ENCODE peak calls at places on chromosome 18, in four cellular contexts. F, U, X and K are unnamed samples.

GRCh38 chr18:34947711-34948125 is 93.5 kb upstream of the MAPRE2 start:
- DNase-seq in F (no peak), U (peak; percentile 73), X (no peak), K (peak; percentile 65)

GRCh38 chr18:3454365-3455089 is 4.6 kb downstream of the TGIF1 start:
- DNase-seq in F (peak; percentile 56), U (peak; percentile 79), X (peak; percentile 49), K (peak; percentile 72)

GRCh38 chr18:57621252-57621607 is 406 bp downstream of the NARS1 start:
- DNase-seq in F (no peak), U (no peak), X (no peak), K (no peak)

GRCh38 chr18:45935591-45936335 is 31.4 kb downstream of the EPG5 start:
- DNase-seq in F (no peak), U (no peak), X (no peak), K (peak; percentile 75)

GRCh38 chr18:22346342-22346967 is 71.3 kb downstream of the CTAGE1 start:
- DNase-seq in F (no peak), U (peak; percentile 69), X (no peak), K (peak; percentile 83)

GRCh38 chr18:52337286-52337685 is 2.7 kb upstream of the DCC start:
- DNase-seq in F (no peak), U (peak; percentile 70), X (no peak), K (peak; percentile 61)

GRCh38 chr18:31555971-31556747 is 35.5 kb upstream of the TTR start:
- DNase-seq in F (peak; percentile 61), U (peak; percentile 76), X (no peak), K (peak; percentile 70)

GRCh38 chr18:45167109-45167551 is 448.1 kb upstream of the SLC14A2 start:
- DNase-seq in F (no peak), U (peak; percentile 88), X (no peak), K (peak; percentile 44)

GRCh38 chr18:54647176-54647575 is 56.1 kb downstream of the DYNAP start:
- DNase-seq in F (peak; percentile 11), U (peak; percentile 13), X (peak; percentile 38), K (peak; percentile 4)

GRCh38 chr18:715626-716025 is 3.2 kb upstream of the ENOSF1 start:
- DNase-seq in F (no peak), U (no peak), X (no peak), K (peak; percentile 82)

GRCh38 chr18:41170346-41170745 is 784.7 kb upstream of the PIK3C3 start:
- DNase-seq in F (no peak), U (peak; percentile 24), X (no peak), K (peak; percentile 27)

GRCh38 chr18:5543036-5543671 is 643 bp downstream of the EPB41L3 start:
- DNase-seq in F (peak; percentile 32), U (no peak), X (peak; percentile 55), K (no peak)

GRCh38 chr18:13366541-13366940 is 148.0 kb downstream of the LDLRAD4 start:
- DNase-seq in F (no peak), U (no peak), X (no peak), K (no peak)

GRCh38 chr18:46310258-46310657 is 206.1 kb downstream of the HAUS1 start:
- DNase-seq in F (no peak), U (no peak), X (no peak), K (no peak)

GRCh38 chr18:31498450-31499156 is 626 bp downstream of the DSG2 start:
- DNase-seq in F (peak; percentile 17), U (peak; percentile 54), X (no peak), K (no peak)

GRCh38 chr18:31830686-31831085 is 70.0 kb upstream of the SLC25A52 start:
- DNase-seq in F (no peak), U (no peak), X (no peak), K (no peak)

GRCh38 chr18:45336431-45336830 is 278.8 kb upstream of the SLC14A2 start:
- DNase-seq in F (no peak), U (no peak), X (no peak), K (no peak)

GRCh38 chr18:21167641-21168372 is 56.2 kb upstream of the ROCK1 start:
- DNase-seq in F (peak; percentile 24), U (no peak), X (peak; percentile 76), K (no peak)

GRCh38 chr18:55415258-55415871 is 172.6 kb downstream of the TCF4 start:
- DNase-seq in F (peak; percentile 78), U (peak; percentile 81), X (peak; percentile 75), K (peak; percentile 86)

GRCh38 chr18:61637319-61637718 is 255.5 kb downstream of the RNF152 start:
- DNase-seq in F (peak; percentile 18), U (no peak), X (peak; percentile 81), K (no peak)

GRCh38 chr18:23837591-23837990 is 148.3 kb downstream of the LAMA3 start:
- DNase-seq in F (no peak), U (peak; percentile 78), X (no peak), K (peak; percentile 86)

GRCh38 chr18:6781179-6781714 is 51.7 kb downstream of the ARHGAP28 start:
- DNase-seq in F (no peak), U (peak; percentile 43), X (no peak), K (no peak)

GRCh38 chr18:63963610-63964256 is 6.1 kb upstream of the SERPINB8 start:
- DNase-seq in F (no peak), U (peak; percentile 74), X (peak; percentile 36), K (peak; percentile 77)

GRCh38 chr18:61896767-61897166 is 4.0 kb upstream of the RNF152 start:
- DNase-seq in F (peak; percentile 54), U (peak; percentile 91), X (no peak), K (peak; percentile 20)

GRCh38 chr18:3703732-3704176 is 253.8 kb downstream of the TGIF1 start:
- DNase-seq in F (peak; percentile 65), U (peak; percentile 67), X (peak; percentile 62), K (peak; percentile 73)

GRCh38 chr18:49548266-49548665 is 13.6 kb upstream of the LIPG start:
- DNase-seq in F (no peak), U (peak; percentile 80), X (no peak), K (peak; percentile 62)

GRCh38 chr18:59005266-59005665 is 134.4 kb upstream of the SEC11C start:
- DNase-seq in F (no peak), U (peak; percentile 82), X (peak; percentile 71), K (peak; percentile 42)
- H3K18ac ChIP-seq in F (peak overlapping the region; percentile 67), U (peak overlapping the region; percentile 75), X (no peak overlapping the region), K (peak overlapping the region; percentile 16)

DNA sequence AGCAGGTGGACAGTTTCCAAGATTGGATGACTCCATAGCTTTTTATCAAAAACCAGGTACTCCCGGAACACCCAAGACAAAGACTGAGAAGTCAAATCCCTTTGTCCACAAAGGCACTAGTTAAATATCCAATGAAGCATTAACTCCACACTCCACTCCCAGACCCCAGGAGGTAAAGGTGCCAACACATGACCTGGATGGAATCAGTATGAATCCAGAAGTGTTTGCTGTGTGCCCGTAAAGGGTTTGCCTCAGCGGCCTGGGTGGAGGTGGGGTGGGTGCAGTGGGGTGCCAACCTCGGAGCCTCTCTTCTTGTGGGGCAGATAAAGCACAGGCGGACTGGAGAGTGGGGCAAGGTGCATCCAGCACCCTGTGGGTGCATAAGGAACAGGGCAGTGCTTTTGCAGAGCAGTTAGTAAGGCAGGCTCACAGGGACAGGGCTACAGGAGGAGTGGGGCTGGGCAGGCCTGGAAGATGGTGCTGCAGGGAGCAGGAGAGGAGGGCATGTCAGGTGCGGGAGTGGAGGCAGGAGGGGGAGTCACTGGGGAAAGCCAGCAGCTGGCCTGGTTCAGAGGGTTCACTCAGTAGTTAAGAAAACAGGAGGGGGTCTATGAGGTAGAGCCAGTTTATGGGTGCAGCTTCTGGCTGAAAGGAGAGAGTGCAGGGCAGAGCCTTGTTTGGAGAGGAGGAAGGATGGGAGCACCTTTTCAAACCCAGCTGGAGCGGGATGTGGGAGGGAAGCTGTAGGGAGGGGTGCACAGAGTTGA is 208.4 kb upstream of the SMAD2 start:
- DNase-seq in F (no peak), U (no peak), X (no peak), K (no peak)
- H2AK5ac ChIP-seq in F (no peak overlapping the region), U (no peak overlapping the region), X (no peak overlapping the region), K (no peak overlapping the region)

DNA sequence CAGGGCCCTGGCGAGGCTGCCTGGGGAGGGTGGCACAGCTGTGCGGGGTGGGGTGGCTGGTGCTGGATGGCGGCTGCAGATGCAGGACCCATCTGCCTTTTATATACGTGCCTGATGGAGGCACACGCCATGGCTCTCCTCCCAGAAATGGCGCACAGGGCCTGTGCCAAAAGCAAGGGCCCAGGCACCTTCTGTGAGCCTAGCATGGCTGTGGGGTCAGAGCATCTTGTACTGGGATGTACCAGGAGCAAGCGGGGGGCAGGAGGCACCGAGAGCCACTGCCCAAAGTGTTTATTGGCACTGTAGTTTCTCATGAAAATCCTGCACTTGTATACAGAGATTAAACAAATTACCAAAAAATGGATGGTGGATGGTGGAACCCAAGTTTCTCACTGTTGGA is 724.1 kb downstream of the GALR1 start:
- DNase-seq in F (no peak), U (no peak), X (no peak), K (no peak)
- H2AFZ ChIP-seq in F (no peak overlapping the region), U (no peak overlapping the region), X (no peak overlapping the region), K (no peak overlapping the region)

GRCh38 chr18:36377626-36378025 is 80.1 kb downstream of the FHOD3 start:
- DNase-seq in F (no peak), U (no peak), X (no peak), K (no peak)
- H3K18ac ChIP-seq in F (peak overlapping the region; percentile 38), U (no peak overlapping the region), X (no peak overlapping the region), K (no peak overlapping the region)